ENCODE peak calls at places on chromosomes 7 and 10, in four cellular contexts. J, T, H and A are unnamed samples.

GRCh38 chr10:94012834-94013830 is 19.4 kb downstream of the PLCE1 start:
- DNase-seq in J (no peak), T (no peak), H (no peak), A (no peak)

GRCh38 chr10:68049289-68050078 is 25.6 kb downstream of the HERC4 start:
- DNase-seq in T (no peak), H (no peak), J (no peak), A (no peak)

GRCh38 chr7:48171190-48171589 is at the start of gene ABCA13:
- DNase-seq in J (no peak), H (no peak), T (no peak), A (no peak)

GRCh38 chr7:79810945-79811344 is 323.7 kb upstream of the GNAI1 start:
- DNase-seq in H (no peak), J (no peak), T (no peak), A (no peak)

GRCh38 chr10:84901885-84902284 is 573.5 kb downstream of the CCSER2 start:
- DNase-seq in J (no peak), T (no peak), H (no peak), A (no peak)

GRCh38 chr7:129367700-129368388 is 66.4 kb upstream of the STRIP2 start:
- DNase-seq in J (peak), T (peak), H (peak), A (peak)

GRCh38 chr7:151076863-151077704 is 3.5 kb downstream of the FASTK start:
- DNase-seq in J (no peak), H (no peak), T (no peak), A (no peak)

GRCh38 chr7:128431221-128431620 is 21.4 kb upstream of the IMPDH1 start:
- DNase-seq in H (no peak), T (no peak), J (no peak), A (no peak)

GRCh38 chr10:13803566-13804554 is 217.1 kb downstream of the PRPF18 start:
- DNase-seq in H (no peak), T (no peak), J (no peak), A (peak)

GRCh38 chr7:43915907-43916306 is 9.5 kb upstream of the URGCP start:
- DNase-seq in H (no peak), T (no peak), J (no peak), A (no peak)

GRCh38 chr10:64209574-64209973 is 688.4 kb downstream of the REEP3 start:
- DNase-seq in T (no peak), H (no peak), J (no peak), A (no peak)

GRCh38 chr10:6973904-6974303 is 393.8 kb upstream of the PRKCQ start:
- DNase-seq in J (no peak), T (peak), H (no peak), A (no peak)

GRCh38 chr10:11488126-11488525 is 123.3 kb downstream of the USP6NL start:
- DNase-seq in T (no peak), J (no peak), H (no peak), A (no peak)

GRCh38 chr7:75966209-75966961 is 28.0 kb downstream of the TMEM120A start:
- DNase-seq in H (no peak), T (no peak), J (peak), A (peak)

GRCh38 chr10:103067484-103067883 is 125.6 kb downstream of the NT5C2 start:
- DNase-seq in T (no peak), H (no peak), J (no peak), A (no peak)

GRCh38 chr7:44145419-44145968 is 4.4 kb upstream of the MYL7 start:
- DNase-seq in H (no peak), T (no peak), J (no peak), A (no peak)

GRCh38 chr10:101668566-101668965 is 26.4 kb downstream of the FBXW4 start:
- DNase-seq in H (no peak), T (no peak), J (no peak), A (no peak)

GRCh38 chr10:7300327-7300726 is 110.5 kb downstream of the SFMBT2 start:
- DNase-seq in T (no peak), H (peak), J (no peak), A (no peak)

GRCh38 chr7:86667732-86668131 is 24.0 kb downstream of the GRM3 start:
- DNase-seq in H (no peak), T (no peak), J (peak), A (peak)

GRCh38 chr10:78579586-78579985 is 489.2 kb upstream of the ZMIZ1 start:
- DNase-seq in H (no peak), T (no peak), J (no peak), A (no peak)

GRCh38 chr10:119769886-119770285 is 44.0 kb downstream of the INPP5F start:
- DNase-seq in J (no peak), H (no peak), T (no peak), A (no peak)

GRCh38 chr10:31704195-31704594 is 224.4 kb downstream of the ARHGAP12 start:
- DNase-seq in T (no peak), H (no peak), J (no peak), A (no peak)

GRCh38 chr10:24483701-24484100 is 240.0 kb downstream of the ARHGAP21 start:
- DNase-seq in J (no peak), H (peak), T (no peak), A (no peak)

GRCh38 chr10:113520606-113521481 is 32.0 kb upstream of the HABP2 start:
- DNase-seq in H (peak), T (peak), J (peak), A (peak)

GRCh38 chr7:67484244-67484751 is 487.7 kb downstream of the TYW1 start:
- DNase-seq in T (no peak), H (peak), J (peak), A (peak)

GRCh38 chr10:124944982-124945381 is 3.1 kb downstream of the ZRANB1 start:
- DNase-seq in T (no peak), J (no peak), H (no peak), A (no peak)

GRCh38 chr10:27525819-27526218 is 21.7 kb downstream of the RAB18 start:
- DNase-seq in H (no peak), J (no peak), T (no peak), A (no peak)

GRCh38 chr10:66627156-66627555 is 298.7 kb upstream of the LRRTM3 start:
- DNase-seq in H (peak), J (no peak), T (no peak), A (no peak)

GRCh38 chr10:86234553-86235270 is 131.9 kb downstream of the GRID1 start:
- DNase-seq in T (no peak), H (no peak), J (no peak), A (no peak)

GRCh38 chr7:143388051-143388450 is 6.9 kb downstream of the ZYX start:
- DNase-seq in J (no peak), H (no peak), T (no peak), A (no peak)

GRCh38 chr10:7417807-7418206 is 7.0 kb upstream of the SFMBT2 start:
- DNase-seq in T (no peak), H (no peak), J (no peak), A (no peak)

GRCh38 chr7:84906889-84907288 is 280.0 kb downstream of the SEMA3D start:
- DNase-seq in T (no peak), J (no peak), H (no peak), A (no peak)

GRCh38 chr7:30159698-30160143 is 24.9 kb downstream of the MTURN start:
- DNase-seq in J (no peak), H (no peak), T (peak), A (peak)